ENCODE peak calls at places on chromosomes 13 and 19, in four cellular contexts. I, Q, J and T are unnamed samples.

GRCh38 chr19:52248256-52248655 is 21.1 kb upstream of the ZNF766 start:
- DNase-seq in Q (peak; percentile 59), J (peak; percentile 43), I (no peak), T (peak; percentile 66)

GRCh38 chr13:43116242-43116641 is 92.9 kb downstream of the DNAJC15 start:
- DNase-seq in Q (no peak), I (no peak), J (no peak), T (no peak)

GRCh38 chr13:32142956-32143375 is 111.4 kb downstream of the FRY start:
- DNase-seq in J (no peak), I (no peak), Q (no peak), T (no peak)

GRCh38 chr19:33299061-33299665 is 3.2 kb downstream of the CEBPA start:
- DNase-seq in Q (no peak), I (no peak), J (no peak), T (no peak)

GRCh38 chr19:30135358-30135757 is 193.3 kb downstream of the URI1 start:
- DNase-seq in I (no peak), Q (no peak), J (no peak), T (no peak)

GRCh38 chr13:91046715-91047327 is 300.7 kb upstream of the MIR17HG start:
- DNase-seq in Q (no peak), I (no peak), J (no peak), T (peak; percentile 56)

GRCh38 chr13:51070005-51070649 is 40.9 kb downstream of the C13orf42 start:
- DNase-seq in I (peak; percentile 94), Q (peak; percentile 87), J (peak; percentile 85), T (peak; percentile 88)

GRCh38 chr13:32031025-32031814 is at the start of gene FRY:
- DNase-seq in Q (peak; percentile 81), I (peak; percentile 95), J (peak; percentile 70), T (peak; percentile 60)

GRCh38 chr13:55571237-55571867 is 1569.4 kb upstream of the PRR20A start:
- DNase-seq in I (no peak), J (no peak), Q (no peak), T (no peak)

GRCh38 chr19:47679922-47680857 is 33.0 kb upstream of the EHD2 start:
- DNase-seq in I (peak; percentile 79), Q (no peak), J (no peak), T (no peak)

GRCh38 chr13:102779426-102780159 is 6.0 kb upstream of the TEX30 start:
- DNase-seq in J (no peak), Q (no peak), I (no peak), T (no peak)

GRCh38 chr19:14089662-14090508 is 666 bp downstream of the SAMD1 start:
- DNase-seq in I (peak; percentile 88), Q (peak; percentile 76), J (peak; percentile 58), T (peak; percentile 45)

GRCh38 chr19:48539503-48540096 is 12.4 kb upstream of the SULT2B1 start:
- DNase-seq in J (no peak), I (peak; percentile 5), Q (no peak), T (peak; percentile 58)

GRCh38 chr13:114200673-114201005 is 21.6 kb downstream of the CFAP97D2 start:
- DNase-seq in Q (no peak), I (peak; percentile 39), J (no peak), T (peak; percentile 30)
- H3K4me3 ChIP-seq in Q (no peak overlapping the region), I (no peak overlapping the region), J (no peak overlapping the region), T (no peak overlapping the region)

DNA sequence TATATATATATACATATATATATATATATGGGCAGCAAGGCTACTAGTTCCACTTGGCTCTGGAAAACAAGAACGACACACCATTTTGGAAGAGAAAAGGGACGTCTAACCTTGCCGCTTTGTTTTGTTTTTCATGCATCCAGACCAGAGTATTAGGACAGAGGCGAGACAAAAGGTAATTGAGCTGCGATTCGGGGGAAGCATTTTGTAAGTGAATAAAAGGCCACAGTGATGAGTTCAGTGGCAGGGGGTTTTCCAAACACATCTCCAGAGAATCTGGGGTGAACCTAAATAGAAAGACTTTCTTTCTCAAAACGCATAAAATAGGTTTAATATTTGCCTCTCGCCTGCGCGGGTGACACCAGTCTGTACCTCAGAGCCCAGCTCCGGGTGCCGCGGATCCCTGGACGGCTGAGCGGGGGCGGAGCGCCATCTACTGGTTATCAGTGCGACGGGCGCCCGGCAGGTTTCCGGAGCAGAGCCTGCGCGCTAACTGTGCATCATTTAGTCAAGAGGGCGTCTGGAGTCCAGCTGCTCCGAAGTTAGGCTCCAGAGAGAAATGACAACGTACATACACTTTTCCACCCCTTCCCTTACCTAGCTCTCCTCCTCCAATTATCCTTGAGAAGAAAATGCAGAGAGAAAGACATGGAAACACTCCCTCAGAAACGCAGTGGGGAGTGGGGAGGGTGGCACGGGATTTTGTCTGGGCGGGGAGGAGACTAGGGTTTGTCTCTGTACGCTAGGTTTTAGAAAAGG is 262.3 kb downstream of the TBC1D4 start:
- DNase-seq in I (peak; percentile 93), J (peak; percentile 79), Q (peak; percentile 83), T (peak; percentile 69)
- TF ChIP-seq CTCF in I (peak; percentile 89), J (peak; percentile 98), Q (peak; percentile 94), T (peak; percentile 96)

DNA sequence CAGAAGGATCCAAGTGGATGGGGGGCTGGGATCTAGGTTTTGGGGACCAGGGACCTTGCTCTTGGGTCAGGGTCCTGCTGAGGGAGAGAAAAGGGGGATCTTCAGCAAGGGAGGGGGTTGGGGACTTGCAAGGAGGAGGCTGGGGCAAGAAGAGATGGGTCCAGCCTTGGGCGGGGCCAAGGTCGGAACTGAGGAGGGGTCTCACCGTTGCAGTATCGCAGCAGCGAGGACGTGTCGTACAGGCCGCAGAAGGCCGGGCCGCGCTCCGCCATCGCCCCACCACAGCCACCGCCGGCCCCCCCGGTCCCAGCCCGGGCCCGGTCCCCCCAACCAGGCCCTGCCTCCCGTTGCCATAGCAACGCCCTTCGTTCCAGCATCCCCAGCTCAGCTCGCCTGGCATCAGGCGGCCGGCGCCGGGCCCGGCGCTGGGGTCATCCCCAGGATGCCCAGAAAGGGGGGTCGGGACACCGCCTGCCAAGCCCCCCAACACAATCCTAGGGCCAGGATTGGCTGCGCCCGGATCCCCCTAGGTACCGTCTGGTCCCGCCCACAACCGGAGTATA is 6.0 kb upstream of the EML2 start:
- DNase-seq in J (no peak), Q (no peak), I (peak; percentile 80), T (no peak)
- H3K4me1 ChIP-seq in J (peaks cover 45% of the 10 kb centered on the region), Q (peaks cover 42% of the 10 kb centered on the region), I (peaks cover 14% of the 10 kb centered on the region), T (peaks cover 10% of the 10 kb centered on the region)

DNA sequence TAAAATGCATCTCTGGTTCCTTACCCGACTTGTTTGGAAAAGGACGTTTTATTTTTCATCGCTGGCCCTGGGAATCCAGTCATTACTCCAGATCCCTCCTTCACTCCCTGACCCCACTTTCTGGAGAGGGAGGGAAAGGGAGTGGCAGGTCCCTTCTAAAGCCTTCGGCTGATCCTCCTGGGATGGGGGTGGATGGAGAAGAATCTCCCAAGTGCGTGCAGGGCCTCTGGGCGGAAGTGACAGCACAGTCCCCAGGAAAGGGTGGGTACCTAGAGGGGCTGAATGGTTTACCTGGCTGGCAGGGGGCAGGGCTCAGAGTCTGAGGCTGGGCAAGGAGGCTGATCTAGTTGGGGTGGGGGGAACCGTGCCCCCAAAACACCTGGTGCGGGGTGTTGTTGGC is 3.2 kb upstream of the ZNF628 start:
- DNase-seq in J (no peak), Q (no peak), I (peak; percentile 40), T (no peak)
- H3K4me3 ChIP-seq in J (no peak overlapping the region), Q (no peak overlapping the region), I (no peak overlapping the region), T (no peak overlapping the region)

DNA sequence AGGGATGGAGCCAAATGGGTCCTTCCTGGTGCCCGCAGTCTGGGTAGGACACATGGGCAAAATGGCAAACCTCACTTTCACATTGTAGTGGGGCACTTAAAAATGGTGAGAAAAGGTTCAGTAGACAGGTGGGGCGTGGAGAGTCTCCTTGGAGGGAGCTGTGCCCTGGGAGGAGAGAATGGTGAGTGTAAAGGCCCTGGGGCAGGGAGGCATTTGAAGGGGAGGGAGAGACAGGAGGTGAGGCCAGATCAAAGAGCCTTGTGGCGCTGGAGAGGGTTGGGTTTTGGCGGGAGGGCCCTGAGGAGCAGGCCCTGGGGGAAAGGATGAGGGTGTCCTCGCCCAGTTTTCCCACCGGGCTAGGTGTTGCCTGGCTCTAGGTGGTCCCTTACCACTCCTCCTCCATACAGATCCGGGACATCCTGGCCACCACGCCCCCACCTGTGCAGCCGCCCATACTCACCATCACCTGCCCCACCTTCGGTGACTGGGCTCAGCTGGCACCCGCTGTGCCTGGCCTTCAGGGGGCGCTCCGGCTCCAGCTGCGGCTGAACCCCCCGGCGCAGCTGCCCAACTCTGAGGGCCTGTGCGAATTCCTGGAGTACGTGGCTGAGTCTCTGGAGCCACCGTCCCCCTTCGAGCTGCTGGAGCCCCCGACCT is 6.3 kb downstream of the MAP1S start:
- DNase-seq in I (no peak), J (no peak), Q (no peak), T (no peak)
- TF ChIP-seq CTCF in I (no peak), J (no peak), Q (peak; percentile 17), T (no peak)

DNA sequence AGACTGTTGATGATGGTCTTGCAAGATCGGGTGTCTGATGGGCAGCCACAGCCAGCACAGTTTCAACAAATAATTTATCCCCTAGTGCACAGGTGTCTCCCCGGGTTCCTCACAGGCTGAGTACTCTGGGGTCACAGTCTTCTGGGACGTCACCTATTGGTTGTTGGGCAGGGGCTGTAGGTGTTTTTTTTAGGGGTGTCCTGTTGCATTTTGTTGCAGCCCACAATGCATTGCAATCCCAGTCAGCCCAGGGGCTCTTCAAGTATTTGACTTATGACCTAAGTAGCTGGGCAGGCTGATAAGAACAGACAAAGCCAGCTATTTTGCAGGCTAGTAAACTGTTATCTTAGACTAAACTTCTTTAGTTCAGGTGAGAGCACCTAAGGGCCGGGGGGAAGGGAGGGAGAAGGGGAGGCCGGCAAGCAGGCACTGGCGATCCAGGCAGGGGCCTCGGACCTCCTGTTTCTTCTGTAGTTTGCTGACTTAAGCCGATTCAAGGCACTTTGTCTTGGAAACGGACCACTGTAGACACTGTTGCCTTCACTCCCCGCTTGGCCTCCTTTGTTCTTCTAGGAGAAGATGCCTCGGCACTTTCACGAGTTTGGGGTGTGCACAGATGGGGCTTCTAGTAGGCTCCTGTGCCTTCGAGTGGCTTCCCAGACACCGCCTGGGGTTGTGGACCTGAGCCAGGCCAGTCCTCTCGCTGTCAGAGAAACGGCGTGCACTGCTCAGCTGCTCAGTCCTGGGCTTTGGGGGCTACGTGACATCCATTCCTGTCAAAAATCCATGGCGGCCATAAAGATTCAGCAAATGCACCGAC is 33.9 kb upstream of the GRTP1 start:
- DNase-seq in J (no peak), Q (peak; percentile 38), I (peak; percentile 67), T (no peak)
- H3K4me1 ChIP-seq in J (peaks cover 63% of the 10 kb centered on the region), Q (peaks cover 19% of the 10 kb centered on the region), I (peaks cover 3% of the 10 kb centered on the region), T (no peaks in the 10 kb centered on the region)